ENCODE peak calls at places on chromosome 1, in eight cellular contexts. N is spleen, M is uterus, G is AG04449, O is heart left ventricle, K is PC-9, P is H1, U is psoas muscle. L is an unnamed sample.

GRCh38 chr1:186605762-186606350 is 74.4 kb downstream of the PTGS2 start:
- DNase-seq in G (no peak), N (no peak), P (peak; percentile 41), U (no peak), M (no peak), O (no peak), K (peak; percentile 37), L (peak; percentile 86)

GRCh38 chr1:17588048-17588781 is 48.7 kb downstream of the ARHGEF10L start:
- DNase-seq in P (no peak), K (peak; percentile 80), G (no peak), M (no peak), O (peak; percentile 76), N (no peak), U (peak; percentile 52), L (peak; percentile 43)

GRCh38 chr1:21724570-21724969 is 55.4 kb upstream of the RAP1GAP start:
- DNase-seq in U (no peak), N (no peak), G (no peak), K (no peak), M (no peak), O (no peak), P (no peak), L (no peak)

GRCh38 chr1:91201699-91202098 is 179.9 kb upstream of the ZNF644 start:
- DNase-seq in N (no peak), U (no peak), P (no peak), K (no peak), G (no peak), M (no peak), O (no peak), L (no peak)

GRCh38 chr1:207691814-207692213 is 46.9 kb downstream of the CR1L start:
- DNase-seq in O (no peak), K (no peak), U (no peak), G (no peak), M (no peak), N (no peak), P (no peak), L (no peak)

GRCh38 chr1:66443793-66444192 is 90.2 kb upstream of the SGIP1 start:
- DNase-seq in M (no peak), U (no peak), G (no peak), P (no peak), N (no peak), O (no peak), K (no peak), L (no peak)

GRCh38 chr1:167429612-167430011 is 88.7 kb downstream of the CD247 start:
- DNase-seq in U (no peak), O (no peak), M (no peak), P (no peak), G (no peak), N (no peak), K (no peak), L (no peak)

GRCh38 chr1:21337010-21337437 is 46.8 kb upstream of the ECE1 start:
- DNase-seq in N (no peak), M (no peak), K (no peak), O (peak; percentile 1), P (no peak), U (no peak), G (no peak), L (no peak)

GRCh38 chr1:198359024-198359653 is 181.3 kb downstream of the ATP6V1G3 start:
- DNase-seq in P (no peak), O (no peak), N (no peak), U (no peak), K (no peak), G (no peak), M (no peak), L (peak; percentile 60)

GRCh38 chr1:167374014-167374413 is 144.3 kb downstream of the CD247 start:
- DNase-seq in K (no peak), N (no peak), O (no peak), P (peak; percentile 9), M (no peak), U (no peak), G (no peak), L (peak; percentile 4)

GRCh38 chr1:196887515-196888239 is at the start of gene CFHR4:
- DNase-seq in N (no peak), P (no peak), G (no peak), K (no peak), U (no peak), M (no peak), O (no peak), L (no peak)

GRCh38 chr1:59062743-59063142 is 234.2 kb upstream of the FGGY start:
- DNase-seq in P (no peak), U (peak; percentile 27), M (peak; percentile 59), G (no peak), O (no peak), N (no peak), K (no peak), L (peak; percentile 87)

GRCh38 chr1:109984190-109984455 is 442 bp upstream of the AHCYL1 start:
- DNase-seq in M (no peak), U (no peak), G (no peak), O (no peak), K (no peak), N (no peak), P (no peak), L (peak; percentile 80)

GRCh38 chr1:7387053-7387861 is 383.8 kb upstream of the VAMP3 start:
- DNase-seq in O (no peak), M (peak; percentile 8), U (no peak), N (peak; percentile 47), G (no peak), P (no peak), K (no peak), L (no peak)

GRCh38 chr1:65590279-65590678 is 169.8 kb downstream of the LEPR start:
- DNase-seq in U (no peak), O (no peak), M (no peak), K (no peak), G (no peak), N (no peak), P (no peak), L (no peak)

GRCh38 chr1:187491082-187491720 is 662.5 kb downstream of the PLA2G4A start:
- DNase-seq in U (no peak), P (no peak), M (no peak), G (no peak), O (no peak), N (no peak), K (peak; percentile 11), L (no peak)

GRCh38 chr1:33875857-33876256 is 12.0 kb downstream of the HMGB4 start:
- DNase-seq in G (no peak), M (no peak), O (no peak), N (no peak), K (no peak), P (no peak), U (no peak), L (no peak)

GRCh38 chr1:235052067-235053008 is 76.3 kb downstream of the TOMM20 start:
- DNase-seq in P (no peak), K (no peak), U (no peak), G (no peak), O (no peak), M (no peak), N (no peak), L (no peak)

GRCh38 chr1:163131981-163132380 is 62.8 kb downstream of the RGS4 start:
- DNase-seq in G (no peak), P (no peak), O (no peak), K (no peak), U (no peak), M (no peak), N (no peak), L (no peak)

GRCh38 chr1:112358798-112359408 is 37.1 kb upstream of the CTTNBP2NL start:
- DNase-seq in M (peak; percentile 84), K (peak; percentile 18), O (peak; percentile 81), G (no peak), N (peak; percentile 83), U (peak; percentile 84), P (peak; percentile 41), L (peak; percentile 83)

GRCh38 chr1:44409019-44409602 is 4.1 kb downstream of the RNF220 start:
- DNase-seq in M (no peak), P (no peak), K (no peak), O (no peak), N (no peak), G (no peak), U (no peak), L (no peak)

GRCh38 chr1:1309525-1310385 is 1.4 kb downstream of the PUSL1 start:
- DNase-seq in O (no peak), P (no peak), U (no peak), G (no peak), N (no peak), M (no peak), K (no peak), L (no peak)

GRCh38 chr1:180521474-180522203 is 19.3 kb upstream of the ACBD6 start:
- DNase-seq in O (no peak), K (no peak), U (no peak), G (no peak), P (no peak), N (no peak), M (no peak), L (peak; percentile 28)

GRCh38 chr1:43367904-43368645 is at the start of gene ELOVL1:
- DNase-seq in P (no peak), G (no peak), K (peak; percentile 96), M (peak; percentile 87), O (peak; percentile 97), N (peak; percentile 99), U (peak; percentile 94), L (peak; percentile 88)
- TF ChIP-seq CTCF in P (peak; percentile 9), G (peak; percentile 45), K (peak; percentile 33), M (peak; percentile 30), O (peak; percentile 31), N (no peak), U (peak; percentile 19), L (peak; percentile 31)

DNA sequence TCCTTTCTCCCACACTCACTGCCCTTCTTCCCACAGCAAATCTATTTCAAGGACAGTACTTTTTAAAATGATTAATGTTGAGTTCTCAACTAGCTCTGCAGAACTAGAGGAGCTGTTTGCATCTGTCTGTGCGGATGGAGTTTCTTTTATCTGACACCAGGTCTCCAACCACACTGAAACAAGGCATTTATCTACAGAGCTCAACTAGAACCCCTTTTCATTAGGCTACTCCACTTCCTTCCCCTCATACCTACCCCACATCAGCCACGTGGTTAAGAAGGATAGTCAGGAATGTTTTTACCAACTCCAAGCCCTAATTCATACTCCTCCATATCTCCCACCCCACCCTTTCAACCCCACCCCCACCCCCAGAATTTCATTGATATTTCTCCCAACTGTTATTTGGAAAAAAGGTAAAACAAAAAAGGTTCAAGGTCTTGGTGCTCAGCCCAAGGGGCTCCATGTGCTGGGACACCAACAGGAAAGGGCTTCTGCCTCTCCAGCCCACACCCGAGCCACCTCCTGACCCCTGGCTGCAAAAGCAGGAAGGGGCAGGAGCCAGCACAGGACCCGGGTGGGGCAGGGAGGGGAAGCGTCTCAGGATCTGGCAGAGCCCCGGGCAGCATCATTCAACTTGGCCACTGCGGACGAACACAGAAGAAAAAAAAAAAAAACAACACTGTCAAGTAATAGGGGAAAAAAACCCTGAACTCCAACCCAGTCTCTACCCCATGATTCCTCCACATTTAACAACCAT is 7.0 kb downstream of the ENSA start:
- DNase-seq in G (no peak), P (no peak), O (peak; percentile 73), U (peak; percentile 62), K (no peak), N (peak; percentile 84), M (peak; percentile 57), L (peak; percentile 67)
- H3K4me3 ChIP-seq in G (no peak overlapping the region), P (no peak overlapping the region), O (no peak overlapping the region), U (no peak overlapping the region), K (no peak overlapping the region), N (no peak overlapping the region), M (no peak overlapping the region), L (no peak overlapping the region)

GRCh38 chr1:93584238-93585003 is 97.2 kb downstream of the BCAR3 start:
- DNase-seq in M (no peak), G (no peak), N (peak; percentile 29), P (no peak), K (no peak), O (no peak), U (no peak), L (peak; percentile 49)
- TF ChIP-seq CTCF in M (no peak), G (no peak), N (no peak), P (no peak), K (no peak), O (peak; percentile 32), U (peak; percentile 20), L (no peak)

GRCh38 chr1:220243947-220244346 is 28.3 kb downstream of the RAB3GAP2 start:
- DNase-seq in N (no peak), M (no peak), U (no peak), K (no peak), G (no peak), P (no peak), O (no peak), L (no peak)
- H3K4me3 ChIP-seq in N (no peak overlapping the region), M (no peak overlapping the region), U (no peak overlapping the region), K (no peak overlapping the region), G (no peak overlapping the region), P (no peak overlapping the region), O (no peak overlapping the region), L (no peak overlapping the region)